ENCODE peak calls at places on chromosomes 7 and 10, in six cellular contexts. U, R, H, D, G and C are unnamed samples.

GRCh38 chr7:148395990-148396716 is 194.4 kb upstream of the C7orf33 start:
- DNase-seq in U (no peak), R (no peak), H (no peak), D (no peak), G (no peak), C (no peak)

GRCh38 chr7:98827258-98827657 is 42.6 kb downstream of the TMEM130 start:
- DNase-seq in U (no peak), R (no peak), H (no peak), D (no peak), G (no peak), C (no peak)

GRCh38 chr10:129307141-129307540 is 159.9 kb upstream of the MGMT start:
- DNase-seq in U (no peak), R (no peak), H (no peak), D (no peak), G (no peak), C (no peak)

GRCh38 chr10:81031774-81032173 is 494.1 kb downstream of the SH2D4B start:
- DNase-seq in U (no peak), R (no peak), H (no peak), D (no peak), G (no peak), C (no peak)

GRCh38 chr10:91587710-91588638 is 44.9 kb downstream of the PPP1R3C start:
- DNase-seq in U (no peak), R (peak; percentile 54), H (no peak), D (no peak), G (peak; percentile 48), C (peak; percentile 80)

GRCh38 chr10:100148353-100149211 is 37.2 kb downstream of the ERLIN1 start:
- DNase-seq in U (no peak), R (no peak), H (no peak), D (no peak), G (no peak), C (no peak)

GRCh38 chr7:896346-897075 is 20.2 kb downstream of the GET4 start:
- DNase-seq in U (no peak), R (peak; percentile 52), H (no peak), D (no peak), G (no peak), C (no peak)

GRCh38 chr10:99964791-99965190 is 45.0 kb downstream of the DNMBP start:
- DNase-seq in U (no peak), R (no peak), H (no peak), D (no peak), G (no peak), C (no peak)

GRCh38 chr10:32412499-32412853 is 33.5 kb upstream of the CCDC7 start:
- DNase-seq in U (no peak), R (no peak), H (no peak), D (no peak), G (no peak), C (no peak)

GRCh38 chr7:77989981-77990566 is 191.5 kb downstream of the PHTF2 start:
- DNase-seq in U (no peak), R (no peak), H (no peak), D (no peak), G (no peak), C (no peak)

GRCh38 chr10:58992830-58993460 is 183.5 kb upstream of the PHYHIPL start:
- DNase-seq in U (no peak), R (no peak), H (no peak), D (no peak), G (no peak), C (no peak)

GRCh38 chr10:68301790-68302502 is 29.9 kb upstream of the HNRNPH3 start:
- DNase-seq in U (no peak), R (no peak), H (no peak), D (no peak), G (no peak), C (no peak)

GRCh38 chr7:28112883-28113540 is 67.6 kb downstream of the JAZF1 start:
- DNase-seq in U (peak; percentile 45), R (no peak), H (no peak), D (peak; percentile 69), G (peak; percentile 14), C (no peak)

GRCh38 chr10:50621981-50622496 is 1.7 kb downstream of the SGMS1 start:
- DNase-seq in U (peak; percentile 98), R (peak; percentile 98), H (peak; percentile 60), D (peak; percentile 99), G (peak; percentile 90), C (peak; percentile 92)

GRCh38 chr7:6618621-6619020 is 3.2 kb downstream of the ZNF853 start:
- DNase-seq in U (no peak), R (no peak), H (no peak), D (no peak), G (no peak), C (no peak)

GRCh38 chr7:27616914-27617548 is 45.7 kb downstream of the HIBADH start:
- DNase-seq in U (no peak), R (no peak), H (no peak), D (no peak), G (no peak), C (no peak)

GRCh38 chr7:25098096-25099046 is 26.7 kb downstream of the CYCS start:
- DNase-seq in U (peak; percentile 47), R (no peak), H (peak; percentile 41), D (peak; percentile 54), G (peak; percentile 48), C (peak; percentile 57)

GRCh38 chr10:94461503-94461902 is 59.2 kb downstream of the TBC1D12 start:
- DNase-seq in U (no peak), R (no peak), H (no peak), D (no peak), G (no peak), C (no peak)

GRCh38 chr7:107563072-107563760 is 504 bp downstream of the COG5 start:
- DNase-seq in U (no peak), R (no peak), H (no peak), D (peak; percentile 33), G (no peak), C (peak; percentile 42)

GRCh38 chr10:108721874-108722273 is 1201.4 kb downstream of the XPNPEP1 start:
- DNase-seq in U (no peak), R (no peak), H (no peak), D (no peak), G (no peak), C (no peak)

GRCh38 chr10:18044976-18045720 is 93.4 kb downstream of the SLC39A12 start:
- DNase-seq in U (no peak), R (no peak), H (no peak), D (no peak), G (no peak), C (no peak)

GRCh38 chr10:74797550-74797949 is 28.9 kb upstream of the KAT6B start:
- DNase-seq in U (no peak), R (no peak), H (no peak), D (no peak), G (no peak), C (no peak)

GRCh38 chr7:46626261-46627037 is 705.4 kb upstream of the IGFBP3 start:
- DNase-seq in U (no peak), R (no peak), H (no peak), D (no peak), G (no peak), C (no peak)

GRCh38 chr10:24706479-24707118 is 17.1 kb downstream of the ARHGAP21 start:
- DNase-seq in U (peak; percentile 73), R (no peak), H (peak; percentile 15), D (no peak), G (no peak), C (peak; percentile 28)
- H3K4me1 ChIP-seq in U (peaks cover 72% of the 10 kb centered on the region), R (peaks cover 6% of the 10 kb centered on the region), H (no peaks in the 10 kb centered on the region), D (peaks cover 11% of the 10 kb centered on the region), G (peaks cover 39% of the 10 kb centered on the region), C (peaks cover 26% of the 10 kb centered on the region)

DNA sequence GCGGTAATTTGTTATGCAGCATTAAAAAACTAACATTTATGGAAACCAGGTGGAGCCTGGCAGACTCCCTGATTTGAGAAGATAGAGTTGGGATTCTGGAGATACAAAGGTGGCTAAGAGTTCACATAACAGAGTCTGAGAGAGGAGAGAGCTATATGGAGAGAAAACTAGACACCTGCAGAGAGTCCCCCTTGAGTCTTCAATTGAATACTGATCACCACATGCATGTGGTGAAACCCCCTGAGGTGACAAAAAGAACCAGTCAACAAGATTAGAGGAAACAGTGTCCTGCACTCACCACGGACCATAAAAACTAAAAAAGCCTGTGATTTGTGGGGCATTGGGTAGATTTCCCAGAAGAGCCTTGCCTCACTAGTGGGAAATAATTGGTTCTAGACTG is 10.1 kb downstream of the GIMAP2 start:
- DNase-seq in U (no peak), R (no peak), H (no peak), D (no peak), G (no peak), C (no peak)
- H3K9me3 ChIP-seq in U (peaks cover 65% of the 10 kb centered on the region), R (no peaks in the 10 kb centered on the region), H (peaks cover 42% of the 10 kb centered on the region), D (no peaks in the 10 kb centered on the region), G (no peaks in the 10 kb centered on the region), C (no peaks in the 10 kb centered on the region)

DNA sequence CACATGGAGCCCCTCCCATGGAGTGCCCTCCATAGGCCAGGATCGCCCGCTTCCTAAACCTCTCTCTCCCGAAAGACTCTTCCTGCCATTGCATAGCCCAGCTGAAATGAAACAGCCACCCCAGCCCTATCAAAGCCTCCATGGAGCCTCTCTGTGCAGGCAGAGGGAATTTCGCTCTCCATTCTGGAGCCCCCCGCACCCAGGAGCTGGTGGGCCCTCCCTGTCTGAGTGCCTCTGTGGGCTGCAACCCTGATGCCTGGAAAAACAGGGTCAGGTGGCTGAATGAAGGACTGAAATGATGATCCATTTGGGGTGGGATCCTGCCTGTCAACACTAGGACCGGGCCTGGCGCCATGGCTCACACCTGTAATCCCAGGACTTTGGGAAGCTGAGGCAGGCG is 106.4 kb downstream of the FAM53B start:
- DNase-seq in U (no peak), R (peak; percentile 48), H (no peak), D (no peak), G (no peak), C (no peak)
- H3K4me1 ChIP-seq in U (peaks cover 54% of the 10 kb centered on the region), R (peaks cover 22% of the 10 kb centered on the region), H (peaks cover 56% of the 10 kb centered on the region), D (peaks cover 44% of the 10 kb centered on the region), G (peaks cover 6% of the 10 kb centered on the region), C (no peaks in the 10 kb centered on the region)

GRCh38 chr7:158276414-158277218 is 311.0 kb downstream of the PTPRN2 start:
- DNase-seq in U (peak; percentile 9), R (no peak), H (no peak), D (no peak), G (no peak), C (peak; percentile 35)

GRCh38 chr7:158274404-158274811 is 313.2 kb downstream of the PTPRN2 start:
- DNase-seq in U (peak; percentile 19), R (no peak), H (no peak), D (no peak), G (no peak), C (no peak)

GRCh38 chr7:158273138-158273651 is 314.4 kb downstream of the PTPRN2 start:
- DNase-seq in U (no peak), R (no peak), H (no peak), D (no peak), G (no peak), C (peak; percentile 32)

GRCh38 chr7:158275711-158276413 is 311.8 kb downstream of the PTPRN2 start:
- DNase-seq in U (peak; percentile 15), R (no peak), H (no peak), D (no peak), G (no peak), C (peak; percentile 28)

GRCh38 chr7:158274996-158275395 is 312.6 kb downstream of the PTPRN2 start:
- DNase-seq in U (peak; percentile 20), R (no peak), H (no peak), D (no peak), G (no peak), C (peak; percentile 22)
- H3K9me3 ChIP-seq in U (no peaks in the 10 kb centered on the region), R (no peaks in the 10 kb centered on the region), H (no peaks in the 10 kb centered on the region), D (no peaks in the 10 kb centered on the region), G (no peaks in the 10 kb centered on the region), C (peaks cover 14% of the 10 kb centered on the region)

GRCh38 chr10:79438021-79438698 is 7.3 kb downstream of the ZCCHC24 start:
- DNase-seq in U (no peak), R (no peak), H (no peak), D (no peak), G (no peak), C (no peak)
- H3K4me1 ChIP-seq in U (peaks cover 96% of the 10 kb centered on the region), R (peaks cover 71% of the 10 kb centered on the region), H (peaks cover 1% of the 10 kb centered on the region), D (peaks cover 83% of the 10 kb centered on the region), G (peaks cover 17% of the 10 kb centered on the region), C (peaks cover 48% of the 10 kb centered on the region)

GRCh38 chr10:37067576-37067975 is 57.8 kb upstream of the ANKRD30A start:
- DNase-seq in U (no peak), R (no peak), H (no peak), D (no peak), G (no peak), C (no peak)
- H3K9me3 ChIP-seq in U (peaks cover 4% of the 10 kb centered on the region), R (no peaks in the 10 kb centered on the region), H (no peaks in the 10 kb centered on the region), D (no peaks in the 10 kb centered on the region), G (no peaks in the 10 kb centered on the region), C (no peaks in the 10 kb centered on the region)